ENCODE peak calls at places on chromosomes 2 and 18, in eight cellular contexts. H is lung, F is tibial nerve, G is brain microvascular endothelial cell, A is fibroblast of the aortic adventitia, C is neural progenitor cell, S is kidney epithelial cell, Z is endothelial cell of umbilical vein. B is an unnamed sample.

GRCh38 chr2:153864022-153864421 is 7.7 kb upstream of the GALNT13 start:
- DNase-seq in G (no peak), C (peak), S (no peak), A (no peak), Z (no peak), H (no peak), F (no peak), B (no peak)

GRCh38 chr2:172465417-172466334 is 38.3 kb downstream of the ITGA6 start:
- DNase-seq in A (peak), G (peak), C (peak), H (peak), F (peak), Z (peak), S (no peak), B (peak)

GRCh38 chr2:20643060-20643459 is 7.8 kb downstream of the HS1BP3 start:
- DNase-seq in Z (no peak), A (no peak), F (no peak), H (no peak), C (no peak), G (no peak), S (no peak), B (no peak)

GRCh38 chr2:102335871-102336366 is 19.7 kb upstream of the IL18R1 start:
- DNase-seq in C (no peak), Z (peak), H (no peak), S (no peak), A (peak), F (no peak), G (no peak), B (no peak)

GRCh38 chr2:80638759-80639158 is 334.2 kb upstream of the LRRTM1 start:
- DNase-seq in S (no peak), A (no peak), G (no peak), H (no peak), C (no peak), Z (no peak), F (no peak), B (no peak)

GRCh38 chr2:102367331-102367971 is 11.9 kb downstream of the IL18R1 start:
- DNase-seq in Z (no peak), H (no peak), C (no peak), A (no peak), F (no peak), S (no peak), G (no peak), B (no peak)

GRCh38 chr2:238235331-238235732 is 4.5 kb downstream of the HES6 start:
- DNase-seq in H (no peak), A (peak), C (no peak), S (no peak), G (no peak), Z (no peak), F (no peak), B (no peak)

GRCh38 chr2:145091011-145091744 is 571.3 kb upstream of the ZEB2 start:
- DNase-seq in A (peak), S (no peak), Z (no peak), C (no peak), H (no peak), G (no peak), F (no peak), B (no peak)

GRCh38 chr2:207154556-207155179 is 11.1 kb downstream of the KLF7 start:
- DNase-seq in C (no peak), F (no peak), S (no peak), A (no peak), Z (no peak), H (no peak), G (no peak), B (no peak)

GRCh38 chr18:47953471-47953931 is 23.0 kb upstream of the SMAD2 start:
- DNase-seq in A (peak), Z (peak), F (peak), S (peak), C (peak), G (no peak), H (peak), B (peak)

GRCh38 chr18:11246466-11246865 is 97.1 kb upstream of the PIEZO2 start:
- DNase-seq in F (no peak), C (no peak), G (peak), A (peak), S (no peak), H (no peak), Z (no peak), B (no peak)

GRCh38 chr2:9278439-9278838 is 71.8 kb downstream of the ASAP2 start:
- DNase-seq in A (no peak), Z (no peak), H (no peak), S (no peak), G (no peak), F (no peak), C (no peak), B (no peak)

GRCh38 chr2:140457483-140457882 is 1673.3 kb downstream of the LRP1B start:
- DNase-seq in C (no peak), Z (no peak), H (no peak), F (no peak), G (peak), S (peak), A (peak), B (no peak)

GRCh38 chr2:15675456-15676195 is 84.0 kb downstream of the DDX1 start:
- DNase-seq in A (no peak), F (no peak), Z (no peak), H (no peak), G (no peak), S (peak), C (no peak), B (no peak)

GRCh38 chr2:81327916-81328315 is 1023.4 kb upstream of the LRRTM1 start:
- DNase-seq in F (no peak), C (no peak), H (no peak), Z (no peak), A (no peak), S (no peak), G (no peak), B (no peak)

GRCh38 chr2:167451496-167452289 is 563.4 kb downstream of the XIRP2 start:
- DNase-seq in F (no peak), C (no peak), H (no peak), S (no peak), G (no peak), Z (no peak), A (no peak), B (no peak)

GRCh38 chr2:230665263-230665691 is 47.4 kb upstream of the CAB39 start:
- DNase-seq in Z (no peak), C (no peak), A (no peak), G (no peak), S (no peak), H (no peak), F (no peak), B (no peak)
- H3K4me3 ChIP-seq in Z (no peak), C (no peak), A (no peak), G (no peak), S (no peak), H (no peak), F (no peak), B (no peak)

DNA sequence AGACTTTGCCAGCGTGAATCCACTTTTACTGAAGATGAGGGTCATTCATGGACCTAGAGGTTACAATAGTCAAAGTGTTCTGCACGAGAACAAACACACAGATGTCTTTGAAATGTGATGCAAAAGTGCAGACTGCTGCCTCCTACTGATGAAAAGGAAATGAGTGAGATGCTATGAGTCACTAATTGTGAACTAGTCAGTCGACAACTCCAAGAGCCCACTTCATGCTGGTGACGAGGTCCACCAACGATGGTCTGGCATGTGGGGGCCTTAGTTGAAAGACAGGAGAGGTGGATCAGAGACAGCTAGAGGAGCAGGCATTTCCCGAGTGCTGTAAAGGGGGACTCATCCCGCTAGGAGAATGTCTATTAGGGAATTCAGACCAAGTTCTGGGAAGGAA is 17.1 kb upstream of the ZNF236 start:
- DNase-seq in Z (peak), A (peak), F (no peak), G (peak), C (no peak), S (no peak), H (no peak), B (no peak)
- TF ChIP-seq CTCF in Z (peak), A (peak), F (no peak), G (peak), C (peak), S (no peak), H (no peak), B (peak)

GRCh38 chr2:18603867-18604572 is 14.7 kb upstream of the NT5C1B start:
- DNase-seq in H (no peak), G (no peak), C (no peak), A (peak), F (no peak), Z (no peak), S (no peak), B (no peak)
- H3K4me3 ChIP-seq in H (no peak), G (no peak), C (no peak), A (no peak), F (no peak), Z (no peak), S (no peak), B (no peak)

DNA sequence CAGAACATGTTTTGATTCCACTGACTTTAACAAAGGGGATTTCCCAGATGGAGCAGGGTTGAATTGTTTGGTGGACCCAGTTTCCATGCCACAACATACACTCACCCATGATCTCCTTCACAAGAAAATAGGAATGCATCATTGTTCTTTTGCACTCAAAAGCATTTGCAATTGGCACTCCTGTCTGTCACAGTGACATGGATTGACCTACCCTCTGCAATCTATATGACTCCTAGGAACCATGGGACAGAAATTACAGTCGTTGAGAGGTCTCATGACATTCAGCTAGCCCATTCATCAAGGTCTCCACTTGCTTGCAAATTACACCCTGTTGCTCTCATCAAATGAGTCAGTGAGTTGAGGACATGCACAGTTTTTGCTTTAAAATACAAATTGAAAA is 448.5 kb downstream of the LPIN1 start:
- DNase-seq in C (no peak), S (no peak), G (no peak), Z (no peak), F (no peak), A (no peak), H (no peak), B (no peak)
- TF ChIP-seq CTCF in C (no peak), S (no peak), G (no peak), Z (no peak), F (no peak), A (no peak), H (no peak), B (no peak)

B was measured in astrocyte of the cerebellum.